ENCODE peak calls at places on chromosomes 3 and 15, in ten cellular contexts. J is Panc1, P is Caco-2, U is ascending aorta, O is mesothelial cell of epicardium, E is lower lobe of right lung, G is bronchial epithelial cell, F is A673, S is AG10803, L is nephron progenitor cell. I is an unnamed sample.

GRCh38 chr3:37526511-37526910 is 335.2 kb upstream of the CTDSPL start:
- DNase-seq in J (no peak), P (no peak), U (peak), O (no peak), E (no peak), G (no peak), F (no peak), S (peak), L (no peak), I (no peak)

GRCh38 chr3:9101286-9101685 is 138.0 kb upstream of the RAD18 start:
- DNase-seq in J (no peak), P (no peak), U (no peak), O (no peak), E (no peak), G (no peak), F (no peak), S (no peak), L (no peak), I (no peak)

GRCh38 chr3:184737063-184737462 is 25.2 kb upstream of the MAGEF1 start:
- DNase-seq in J (no peak), P (no peak), U (peak), O (no peak), E (no peak), G (no peak), F (no peak), S (no peak), L (no peak), I (no peak)

GRCh38 chr3:23442598-23443383 is 239.7 kb downstream of the UBE2E2 start:
- DNase-seq in J (no peak), P (no peak), U (no peak), O (no peak), E (no peak), G (no peak), F (no peak), S (peak), L (no peak), I (no peak)

GRCh38 chr3:157786618-157787017 is 283.4 kb upstream of the VEPH1 start:
- DNase-seq in J (no peak), P (no peak), U (no peak), O (no peak), E (no peak), G (peak), F (no peak), S (peak), L (no peak), I (no peak)

GRCh38 chr3:55859305-55859704 is 372.2 kb upstream of the WNT5A start:
- DNase-seq in J (no peak), P (no peak), U (no peak), O (no peak), E (no peak), G (no peak), F (no peak), S (no peak), L (no peak), I (no peak)

GRCh38 chr3:158404319-158404718 is 166.7 kb upstream of the MLF1 start:
- DNase-seq in J (no peak), P (no peak), U (no peak), O (no peak), E (no peak), G (no peak), F (no peak), S (no peak), L (no peak), I (no peak)

GRCh38 chr3:33467786-33468185 is 27.6 kb upstream of the UBP1 start:
- DNase-seq in J (no peak), P (no peak), U (no peak), O (no peak), E (no peak), G (peak), F (no peak), S (no peak), L (no peak), I (no peak)

GRCh38 chr3:12956316-12956660 is 114.9 kb upstream of the RPL32 start:
- DNase-seq in J (no peak), P (no peak), U (no peak), O (no peak), E (no peak), G (no peak), F (no peak), S (no peak), L (no peak), I (no peak)

GRCh38 chr3:195774917-195775316 is 36.8 kb downstream of the MUC4 start:
- DNase-seq in J (peak), P (peak), U (no peak), O (no peak), E (peak), G (no peak), F (peak), S (no peak), L (peak), I (no peak)
- TF ChIP-seq CTCF in J (peak), P (peak), U (no peak), O (peak), E (peak), G (peak), F (peak), S (peak), L (peak), I (peak)

GRCh38 chr3:28348286-28348636 is 260 bp upstream of the ZCWPW2 start:
- DNase-seq in J (no peak), P (no peak), U (peak), O (no peak), E (no peak), G (peak), F (no peak), S (peak), L (no peak), I (no peak)

GRCh38 chr3:28349397-28350000 is 875 bp upstream of the AZI2 start:
- DNase-seq in J (no peak), P (no peak), U (no peak), O (no peak), E (no peak), G (peak), F (no peak), S (no peak), L (no peak), I (no peak)

GRCh38 chr3:28345690-28346089 is 2.8 kb upstream of the ZCWPW2 start:
- DNase-seq in J (no peak), P (no peak), U (no peak), O (no peak), E (no peak), G (no peak), F (no peak), S (no peak), L (no peak), I (no peak)

GRCh38 chr3:28347374-28348285 is 891 bp upstream of the ZCWPW2 start:
- DNase-seq in J (no peak), P (peak), U (peak), O (no peak), E (no peak), G (peak), F (peak), S (peak), L (no peak), I (no peak)

GRCh38 chr3:28348637-28349396 is at the start of the genes AZI2 and ZCWPW2:
- DNase-seq in J (peak), P (peak), U (peak), O (peak), E (peak), G (peak), F (peak), S (peak), L (peak), I (peak)
- TF ChIP-seq CTCF in J (peak), P (no peak), U (no peak), O (no peak), E (peak), G (peak), F (no peak), S (peak), L (no peak), I (peak)

GRCh38 chr15:25055356-25056068 is 100.7 kb downstream of the SNRPN start:
- DNase-seq in J (no peak), P (no peak), U (peak), O (no peak), E (no peak), G (no peak), F (no peak), S (no peak), L (no peak), I (no peak)

GRCh38 chr15:25054943-25055342 is 100.2 kb downstream of the SNRPN start:
- DNase-seq in J (no peak), P (no peak), U (no peak), O (peak), E (no peak), G (no peak), F (no peak), S (no peak), L (no peak), I (no peak)

GRCh38 chr15:25058080-25058785 is 103.4 kb downstream of the SNRPN start:
- DNase-seq in J (no peak), P (no peak), U (peak), O (peak), E (peak), G (no peak), F (no peak), S (no peak), L (no peak), I (no peak)

GRCh38 chr15:25057574-25057973 is 102.8 kb downstream of the SNRPN start:
- DNase-seq in J (no peak), P (no peak), U (peak), O (peak), E (peak), G (no peak), F (no peak), S (no peak), L (no peak), I (no peak)

DNA sequence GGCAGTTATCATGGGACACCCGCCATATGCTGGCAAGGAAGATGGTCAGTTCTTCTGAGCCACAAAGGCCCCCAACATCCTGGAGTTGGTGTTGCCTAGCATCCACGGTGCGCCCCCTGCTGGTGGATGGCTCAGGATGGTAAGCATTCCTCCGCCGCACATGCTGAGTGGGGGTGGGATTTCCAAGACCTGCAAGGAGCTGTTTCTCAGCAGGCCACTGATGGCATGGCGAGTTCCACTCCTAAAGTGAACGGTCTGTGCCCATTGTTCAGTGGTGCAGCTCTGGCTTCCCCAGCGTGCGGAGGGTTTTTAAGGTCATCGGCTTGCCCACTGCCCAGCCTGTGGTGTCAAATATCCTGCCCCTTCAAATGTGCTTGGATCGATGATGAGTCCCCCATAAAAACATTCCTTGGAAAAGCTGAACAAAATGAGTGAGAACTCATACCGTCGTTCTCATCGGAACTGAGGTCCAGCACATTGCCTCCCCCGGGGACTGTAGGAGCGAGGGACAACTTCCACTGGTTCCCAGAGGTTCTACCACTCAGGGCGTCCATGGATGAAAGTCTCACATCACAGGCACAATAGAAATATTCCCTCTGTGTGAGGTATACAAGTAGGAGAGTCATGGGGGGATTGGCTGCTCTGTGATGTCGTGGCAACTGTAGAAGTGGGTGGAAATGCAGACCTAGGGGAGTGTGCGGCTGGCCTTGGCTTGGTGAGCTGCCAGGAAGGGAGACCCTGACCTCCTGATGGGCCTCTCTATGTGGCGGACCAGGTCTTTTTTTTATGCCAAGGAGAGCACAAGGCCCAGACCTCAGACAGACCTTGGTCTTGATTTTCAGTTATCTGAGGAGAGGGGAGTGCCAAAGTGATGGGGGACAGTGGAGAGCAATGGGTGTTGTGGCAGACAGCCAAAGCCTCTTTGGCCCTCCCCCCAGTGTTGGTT is 102.0 kb downstream of the SNRPN start:
- DNase-seq in J (no peak), P (no peak), U (peak), O (peak), E (no peak), G (no peak), F (no peak), S (no peak), L (peak), I (peak)
- TF ChIP-seq CTCF in J (no peak), P (peak), U (no peak), O (no peak), E (no peak), G (peak), F (no peak), S (no peak), L (no peak), I (no peak)

GRCh38 chr3:156010829-156011228 is 109.5 kb upstream of the KCNAB1 start:
- DNase-seq in J (no peak), P (peak), U (no peak), O (no peak), E (no peak), G (peak), F (peak), S (peak), L (peak), I (no peak)
- TF ChIP-seq CTCF in J (peak), P (no peak), U (peak), O (no peak), E (peak), G (peak), F (peak), S (peak), L (peak), I (peak)

GRCh38 chr3:127831723-127832172 is 9.4 kb upstream of the MGLL start:
- DNase-seq in J (no peak), P (peak), U (no peak), O (no peak), E (peak), G (no peak), F (peak), S (peak), L (peak), I (peak)
- TF ChIP-seq CTCF in J (peak), P (peak), U (no peak), O (peak), E (peak), G (peak), F (peak), S (peak), L (peak), I (peak)

DNA sequence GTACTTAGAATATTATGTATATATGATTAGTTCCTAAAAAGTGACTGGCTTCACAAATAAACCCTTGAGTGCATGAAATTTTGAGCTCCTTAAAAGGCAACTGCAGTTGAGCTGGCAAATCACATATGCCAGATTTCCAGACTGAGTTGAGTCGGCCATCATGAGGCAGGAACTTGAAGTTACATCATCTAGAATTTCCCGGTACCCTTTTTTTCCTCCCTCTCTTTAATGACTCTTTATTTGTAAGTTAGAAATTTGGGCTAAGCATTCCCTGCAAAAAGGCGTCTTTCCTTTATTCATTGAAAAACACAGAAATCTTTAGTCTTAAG is 162.6 kb downstream of the FNDC3B start:
- DNase-seq in J (no peak), P (no peak), U (peak), O (no peak), E (no peak), G (peak), F (peak), S (peak), L (no peak), I (no peak)
- TF ChIP-seq CTCF in J (no peak), P (no peak), U (no peak), O (no peak), E (no peak), G (no peak), F (no peak), S (peak), L (no peak), I (no peak)

I was measured in progenitor cell of endocrine pancreas.